ENCODE peak calls at places on chromosomes 5 and 9, in five cellular contexts. One of them, this sample, is unnamed.

GRCh38 chr5:150138551-150139265 is 16.9 kb downstream of the PDGFRB start:
- DNase-seq in stimulated activated CD8-positive, alpha-beta memory T cell treated with anti-CD3 and anti-CD28 coated beads, Interleukin-4, amount 100 ng/mL, for 24 hours: no peak
- DNase-seq in effector CD4-positive, alpha-beta T cell: no peak
- DNase-seq in A172: peak; percentile 94
- DNase-seq in uterus: peak; percentile 72
- DNase-seq in this sample: peak; percentile 78

GRCh38 chr9:130446111-130446861 is 1.5 kb downstream of the ASS1 start:
- DNase-seq in stimulated activated CD8-positive, alpha-beta memory T cell treated with anti-CD3 and anti-CD28 coated beads, Interleukin-4, amount 100 ng/mL, for 24 hours: no peak
- DNase-seq in effector CD4-positive, alpha-beta T cell: no peak
- DNase-seq in A172: no peak
- DNase-seq in uterus: peak; percentile 97
- DNase-seq in this sample: peak; percentile 89

GRCh38 chr5:156913719-156914370 is 49.2 kb downstream of the TIMD4 start:
- DNase-seq in stimulated activated CD8-positive, alpha-beta memory T cell treated with anti-CD3 and anti-CD28 coated beads, Interleukin-4, amount 100 ng/mL, for 24 hours: no peak
- DNase-seq in effector CD4-positive, alpha-beta T cell: peak; percentile 2
- DNase-seq in A172: no peak
- DNase-seq in uterus: no peak
- DNase-seq in this sample: peak; percentile 16

GRCh38 chr5:135345945-135346731 is 52.9 kb downstream of the MACROH2A1 start:
- DNase-seq in stimulated activated CD8-positive, alpha-beta memory T cell treated with anti-CD3 and anti-CD28 coated beads, Interleukin-4, amount 100 ng/mL, for 24 hours: no peak
- DNase-seq in effector CD4-positive, alpha-beta T cell: no peak
- DNase-seq in A172: no peak
- DNase-seq in uterus: no peak
- DNase-seq in this sample: no peak

GRCh38 chr9:129873563-129873962 is 38.3 kb downstream of the USP20 start:
- DNase-seq in stimulated activated CD8-positive, alpha-beta memory T cell treated with anti-CD3 and anti-CD28 coated beads, Interleukin-4, amount 100 ng/mL, for 24 hours: no peak
- DNase-seq in effector CD4-positive, alpha-beta T cell: no peak
- DNase-seq in A172: no peak
- DNase-seq in uterus: no peak
- DNase-seq in this sample: no peak

GRCh38 chr9:88460583-88461332 is 72.5 kb downstream of the SPIN1 start:
- DNase-seq in stimulated activated CD8-positive, alpha-beta memory T cell treated with anti-CD3 and anti-CD28 coated beads, Interleukin-4, amount 100 ng/mL, for 24 hours: no peak
- DNase-seq in effector CD4-positive, alpha-beta T cell: no peak
- DNase-seq in A172: no peak
- DNase-seq in uterus: no peak
- DNase-seq in this sample: peak; percentile 46

GRCh38 chr5:18764161-18764560 is 1129.9 kb downstream of the TAF11L14 start:
- DNase-seq in stimulated activated CD8-positive, alpha-beta memory T cell treated with anti-CD3 and anti-CD28 coated beads, Interleukin-4, amount 100 ng/mL, for 24 hours: no peak
- DNase-seq in effector CD4-positive, alpha-beta T cell: no peak
- DNase-seq in A172: no peak
- DNase-seq in uterus: no peak
- DNase-seq in this sample: no peak

GRCh38 chr9:114387678-114388431 is at the start of gene AKNA:
- DNase-seq in stimulated activated CD8-positive, alpha-beta memory T cell treated with anti-CD3 and anti-CD28 coated beads, Interleukin-4, amount 100 ng/mL, for 24 hours: peak; percentile 76
- DNase-seq in effector CD4-positive, alpha-beta T cell: peak; percentile 79
- DNase-seq in A172: peak; percentile 35
- DNase-seq in uterus: peak; percentile 77
- DNase-seq in this sample: no peak

GRCh38 chr5:78610633-78611032 is 37.9 kb downstream of the LHFPL2 start:
- DNase-seq in stimulated activated CD8-positive, alpha-beta memory T cell treated with anti-CD3 and anti-CD28 coated beads, Interleukin-4, amount 100 ng/mL, for 24 hours: no peak
- DNase-seq in effector CD4-positive, alpha-beta T cell: no peak
- DNase-seq in A172: no peak
- DNase-seq in uterus: no peak
- DNase-seq in this sample: peak; percentile 63

GRCh38 chr5:74660146-74660545 is 19.6 kb upstream of the ENC1 start:
- DNase-seq in stimulated activated CD8-positive, alpha-beta memory T cell treated with anti-CD3 and anti-CD28 coated beads, Interleukin-4, amount 100 ng/mL, for 24 hours: no peak
- DNase-seq in effector CD4-positive, alpha-beta T cell: no peak
- DNase-seq in A172: no peak
- DNase-seq in uterus: no peak
- DNase-seq in this sample: no peak

GRCh38 chr9:133396952-133397351 is 20.8 kb downstream of the STKLD1 start:
- DNase-seq in stimulated activated CD8-positive, alpha-beta memory T cell treated with anti-CD3 and anti-CD28 coated beads, Interleukin-4, amount 100 ng/mL, for 24 hours: no peak
- DNase-seq in effector CD4-positive, alpha-beta T cell: no peak
- DNase-seq in A172: no peak
- DNase-seq in uterus: no peak
- DNase-seq in this sample: peak; percentile 50

GRCh38 chr5:464446-464842 is 21.5 kb downstream of the EXOC3 start:
- DNase-seq in stimulated activated CD8-positive, alpha-beta memory T cell treated with anti-CD3 and anti-CD28 coated beads, Interleukin-4, amount 100 ng/mL, for 24 hours: no peak
- DNase-seq in effector CD4-positive, alpha-beta T cell: no peak
- DNase-seq in A172: no peak
- DNase-seq in uterus: no peak
- DNase-seq in this sample: no peak

GRCh38 chr9:129415954-129416651 is 204.8 kb downstream of the C9orf50 start:
- DNase-seq in stimulated activated CD8-positive, alpha-beta memory T cell treated with anti-CD3 and anti-CD28 coated beads, Interleukin-4, amount 100 ng/mL, for 24 hours: no peak
- DNase-seq in effector CD4-positive, alpha-beta T cell: no peak
- DNase-seq in A172: peak; percentile 72
- DNase-seq in uterus: no peak
- DNase-seq in this sample: no peak

GRCh38 chr5:38273626-38274025 is 15.3 kb downstream of the EGFLAM start:
- DNase-seq in stimulated activated CD8-positive, alpha-beta memory T cell treated with anti-CD3 and anti-CD28 coated beads, Interleukin-4, amount 100 ng/mL, for 24 hours: no peak
- DNase-seq in effector CD4-positive, alpha-beta T cell: no peak
- DNase-seq in A172: no peak
- DNase-seq in uterus: no peak
- DNase-seq in this sample: no peak

GRCh38 chr5:142587354-142587965 is 98.4 kb downstream of the FGF1 start:
- DNase-seq in stimulated activated CD8-positive, alpha-beta memory T cell treated with anti-CD3 and anti-CD28 coated beads, Interleukin-4, amount 100 ng/mL, for 24 hours: no peak
- DNase-seq in effector CD4-positive, alpha-beta T cell: no peak
- DNase-seq in A172: peak; percentile 43
- DNase-seq in uterus: no peak
- DNase-seq in this sample: peak; percentile 61

GRCh38 chr5:126309860-126310259 is 113.3 kb upstream of the GRAMD2B start:
- DNase-seq in stimulated activated CD8-positive, alpha-beta memory T cell treated with anti-CD3 and anti-CD28 coated beads, Interleukin-4, amount 100 ng/mL, for 24 hours: no peak
- DNase-seq in effector CD4-positive, alpha-beta T cell: no peak
- DNase-seq in A172: no peak
- DNase-seq in uterus: no peak
- DNase-seq in this sample: no peak

GRCh38 chr5:146027746-146028145 is 77.6 kb downstream of the PLAC8L1 start:
- DNase-seq in stimulated activated CD8-positive, alpha-beta memory T cell treated with anti-CD3 and anti-CD28 coated beads, Interleukin-4, amount 100 ng/mL, for 24 hours: no peak
- DNase-seq in effector CD4-positive, alpha-beta T cell: no peak
- DNase-seq in A172: peak; percentile 78
- DNase-seq in uterus: no peak
- DNase-seq in this sample: peak; percentile 65

GRCh38 chr5:139068060-139068459 is 130.1 kb downstream of the SIL1 start:
- DNase-seq in stimulated activated CD8-positive, alpha-beta memory T cell treated with anti-CD3 and anti-CD28 coated beads, Interleukin-4, amount 100 ng/mL, for 24 hours: no peak
- DNase-seq in effector CD4-positive, alpha-beta T cell: no peak
- DNase-seq in A172: no peak
- DNase-seq in uterus: no peak
- DNase-seq in this sample: no peak

GRCh38 chr5:2886531-2886930 is 135.1 kb upstream of the IRX2 start:
- DNase-seq in stimulated activated CD8-positive, alpha-beta memory T cell treated with anti-CD3 and anti-CD28 coated beads, Interleukin-4, amount 100 ng/mL, for 24 hours: no peak
- DNase-seq in effector CD4-positive, alpha-beta T cell: no peak
- DNase-seq in A172: no peak
- DNase-seq in uterus: no peak
- DNase-seq in this sample: no peak

GRCh38 chr5:181198106-181198685 is 6.8 kb downstream of the TRIM7 start:
- DNase-seq in stimulated activated CD8-positive, alpha-beta memory T cell treated with anti-CD3 and anti-CD28 coated beads, Interleukin-4, amount 100 ng/mL, for 24 hours: no peak
- DNase-seq in effector CD4-positive, alpha-beta T cell: no peak
- DNase-seq in A172: no peak
- DNase-seq in uterus: no peak
- DNase-seq in this sample: no peak

GRCh38 chr5:103519550-103519949 is 43.0 kb downstream of the NUDT12 start:
- DNase-seq in stimulated activated CD8-positive, alpha-beta memory T cell treated with anti-CD3 and anti-CD28 coated beads, Interleukin-4, amount 100 ng/mL, for 24 hours: no peak
- DNase-seq in effector CD4-positive, alpha-beta T cell: no peak
- DNase-seq in A172: peak; percentile 15
- DNase-seq in uterus: no peak
- DNase-seq in this sample: peak; percentile 17

GRCh38 chr9:96160866-96161265 is 141.1 kb downstream of the HSD17B3 start:
- DNase-seq in stimulated activated CD8-positive, alpha-beta memory T cell treated with anti-CD3 and anti-CD28 coated beads, Interleukin-4, amount 100 ng/mL, for 24 hours: no peak
- DNase-seq in effector CD4-positive, alpha-beta T cell: no peak
- DNase-seq in A172: no peak
- DNase-seq in uterus: no peak
- DNase-seq in this sample: no peak

GRCh38 chr9:79617395-79617794 is 45.6 kb downstream of the TLE4 start:
- DNase-seq in stimulated activated CD8-positive, alpha-beta memory T cell treated with anti-CD3 and anti-CD28 coated beads, Interleukin-4, amount 100 ng/mL, for 24 hours: no peak
- DNase-seq in effector CD4-positive, alpha-beta T cell: no peak
- DNase-seq in A172: no peak
- DNase-seq in uterus: peak; percentile 52
- DNase-seq in this sample: no peak

GRCh38 chr9:92600075-92600741 is 64.4 kb upstream of the ECM2 start:
- DNase-seq in stimulated activated CD8-positive, alpha-beta memory T cell treated with anti-CD3 and anti-CD28 coated beads, Interleukin-4, amount 100 ng/mL, for 24 hours: no peak
- DNase-seq in effector CD4-positive, alpha-beta T cell: no peak
- DNase-seq in A172: no peak
- DNase-seq in uterus: no peak
- DNase-seq in this sample: no peak

GRCh38 chr5:172496671-172497371 is 42.5 kb upstream of the SH3PXD2B start:
- DNase-seq in stimulated activated CD8-positive, alpha-beta memory T cell treated with anti-CD3 and anti-CD28 coated beads, Interleukin-4, amount 100 ng/mL, for 24 hours: no peak
- DNase-seq in effector CD4-positive, alpha-beta T cell: no peak
- DNase-seq in A172: peak; percentile 14
- DNase-seq in uterus: peak; percentile 60
- DNase-seq in this sample: peak; percentile 69

This sample was measured in Daoy.